ENCODE peak calls at places on chromosomes 6 and 20, in eight cellular contexts. One of them, this sample, is unnamed.

GRCh38 chr6:113695506-113695905 is 161.6 kb upstream of the MARCKS start:
- DNase-seq in fibroblast of villous mesenchyme: peak; percentile 97
- DNase-seq in A549: no peak
- DNase-seq in GM06990: no peak
- DNase-seq in type B pancreatic cell: no peak
- DNase-seq in GM13977: no peak
- DNase-seq in kidney epithelial cell: no peak
- DNase-seq in fibroblast of pulmonary artery: peak; percentile 87
- DNase-seq in this sample: no peak

GRCh38 chr20:436476-436875 is 25.9 kb downstream of the TBC1D20 start:
- DNase-seq in fibroblast of villous mesenchyme: no peak
- DNase-seq in A549: no peak
- DNase-seq in GM06990: no peak
- DNase-seq in type B pancreatic cell: no peak
- DNase-seq in GM13977: no peak
- DNase-seq in kidney epithelial cell: no peak
- DNase-seq in fibroblast of pulmonary artery: no peak
- DNase-seq in this sample: no peak

GRCh38 chr20:10837901-10838300 is 164.1 kb upstream of the JAG1 start:
- DNase-seq in fibroblast of villous mesenchyme: no peak
- DNase-seq in A549: no peak
- DNase-seq in GM06990: no peak
- DNase-seq in type B pancreatic cell: no peak
- DNase-seq in GM13977: no peak
- DNase-seq in kidney epithelial cell: no peak
- DNase-seq in fibroblast of pulmonary artery: no peak
- DNase-seq in this sample: no peak

GRCh38 chr6:151179321-151179720 is 60.4 kb upstream of the AKAP12 start:
- DNase-seq in fibroblast of villous mesenchyme: peak; percentile 68
- DNase-seq in A549: no peak
- DNase-seq in GM06990: no peak
- DNase-seq in type B pancreatic cell: no peak
- DNase-seq in GM13977: no peak
- DNase-seq in kidney epithelial cell: peak; percentile 48
- DNase-seq in fibroblast of pulmonary artery: peak; percentile 58
- DNase-seq in this sample: peak; percentile 13

GRCh38 chr20:51022803-51023616 is at the start of gene KCNG1:
- DNase-seq in fibroblast of villous mesenchyme: peak; percentile 72
- DNase-seq in A549: peak; percentile 93
- DNase-seq in GM06990: peak; percentile 24
- DNase-seq in type B pancreatic cell: peak; percentile 86
- DNase-seq in GM13977: peak; percentile 91
- DNase-seq in kidney epithelial cell: peak; percentile 2
- DNase-seq in fibroblast of pulmonary artery: peak; percentile 69
- DNase-seq in this sample: peak; percentile 96

GRCh38 chr20:60053125-60053812 is 95.0 kb downstream of the CDH26 start:
- DNase-seq in fibroblast of villous mesenchyme: peak; percentile 8
- DNase-seq in A549: no peak
- DNase-seq in GM06990: no peak
- DNase-seq in type B pancreatic cell: no peak
- DNase-seq in GM13977: no peak
- DNase-seq in kidney epithelial cell: no peak
- DNase-seq in fibroblast of pulmonary artery: no peak
- DNase-seq in this sample: no peak

GRCh38 chr6:44074383-44075136 is 52.7 kb downstream of the MRPL14 start:
- DNase-seq in fibroblast of villous mesenchyme: peak; percentile 88
- DNase-seq in A549: peak; percentile 73
- DNase-seq in GM06990: peak; percentile 78
- DNase-seq in type B pancreatic cell: no peak
- DNase-seq in GM13977: peak; percentile 91
- DNase-seq in kidney epithelial cell: no peak
- DNase-seq in fibroblast of pulmonary artery: peak; percentile 84
- DNase-seq in this sample: no peak

GRCh38 chr6:90478278-90478677 is 108.6 kb downstream of the MAP3K7 start:
- DNase-seq in fibroblast of villous mesenchyme: no peak
- DNase-seq in A549: no peak
- DNase-seq in GM06990: no peak
- DNase-seq in type B pancreatic cell: no peak
- DNase-seq in GM13977: no peak
- DNase-seq in kidney epithelial cell: no peak
- DNase-seq in fibroblast of pulmonary artery: no peak
- DNase-seq in this sample: no peak

GRCh38 chr6:150579611-150580010 is 20.1 kb upstream of the PLEKHG1 start:
- DNase-seq in fibroblast of villous mesenchyme: no peak
- DNase-seq in A549: no peak
- DNase-seq in GM06990: no peak
- DNase-seq in type B pancreatic cell: no peak
- DNase-seq in GM13977: no peak
- DNase-seq in kidney epithelial cell: no peak
- DNase-seq in fibroblast of pulmonary artery: no peak
- DNase-seq in this sample: no peak

GRCh38 chr6:145031962-145032361 is 703.4 kb downstream of the EPM2A start:
- DNase-seq in fibroblast of villous mesenchyme: no peak
- DNase-seq in A549: no peak
- DNase-seq in GM06990: no peak
- DNase-seq in type B pancreatic cell: no peak
- DNase-seq in GM13977: no peak
- DNase-seq in kidney epithelial cell: no peak
- DNase-seq in fibroblast of pulmonary artery: no peak
- DNase-seq in this sample: no peak

GRCh38 chr6:154995241-154996162 is at the start of gene TIAM2:
- DNase-seq in fibroblast of villous mesenchyme: peak; percentile 31
- DNase-seq in A549: peak; percentile 25
- DNase-seq in GM06990: peak; percentile 17
- DNase-seq in type B pancreatic cell: peak; percentile 76
- DNase-seq in GM13977: peak; percentile 64
- DNase-seq in kidney epithelial cell: no peak
- DNase-seq in fibroblast of pulmonary artery: no peak
- DNase-seq in this sample: peak; percentile 22

GRCh38 chr6:169619650-169620049 is 82.2 kb downstream of the WDR27 start:
- DNase-seq in fibroblast of villous mesenchyme: peak; percentile 59
- DNase-seq in A549: no peak
- DNase-seq in GM06990: no peak
- DNase-seq in type B pancreatic cell: no peak
- DNase-seq in GM13977: no peak
- DNase-seq in kidney epithelial cell: no peak
- DNase-seq in fibroblast of pulmonary artery: peak; percentile 26
- DNase-seq in this sample: no peak

GRCh38 chr20:47825011-47825762 is 39.9 kb upstream of the SULF2 start:
- DNase-seq in fibroblast of villous mesenchyme: no peak
- DNase-seq in A549: no peak
- DNase-seq in GM06990: no peak
- DNase-seq in type B pancreatic cell: no peak
- DNase-seq in GM13977: no peak
- DNase-seq in kidney epithelial cell: no peak
- DNase-seq in fibroblast of pulmonary artery: no peak
- DNase-seq in this sample: no peak

GRCh38 chr6:109672204-109672603 is 18.8 kb downstream of the AK9 start:
- DNase-seq in fibroblast of villous mesenchyme: peak; percentile 22
- DNase-seq in A549: no peak
- DNase-seq in GM06990: no peak
- DNase-seq in type B pancreatic cell: no peak
- DNase-seq in GM13977: no peak
- DNase-seq in kidney epithelial cell: no peak
- DNase-seq in fibroblast of pulmonary artery: peak; percentile 43
- DNase-seq in this sample: no peak

GRCh38 chr6:6856538-6857523 is 250.9 kb upstream of the RREB1 start:
- DNase-seq in fibroblast of villous mesenchyme: peak; percentile 41
- DNase-seq in A549: no peak
- DNase-seq in GM06990: peak; percentile 69
- DNase-seq in type B pancreatic cell: no peak
- DNase-seq in GM13977: peak; percentile 68
- DNase-seq in kidney epithelial cell: no peak
- DNase-seq in fibroblast of pulmonary artery: peak; percentile 49
- DNase-seq in this sample: peak; percentile 88

GRCh38 chr20:8414611-8415274 is 282.7 kb downstream of the PLCB1 start:
- DNase-seq in fibroblast of villous mesenchyme: peak; percentile 75
- DNase-seq in A549: no peak
- DNase-seq in GM06990: peak; percentile 40
- DNase-seq in type B pancreatic cell: no peak
- DNase-seq in GM13977: no peak
- DNase-seq in kidney epithelial cell: peak; percentile 73
- DNase-seq in fibroblast of pulmonary artery: peak; percentile 71
- DNase-seq in this sample: peak; percentile 64

GRCh38 chr20:2800590-2801458 is at the start of gene CPXM1:
- DNase-seq in fibroblast of villous mesenchyme: no peak
- DNase-seq in A549: no peak
- DNase-seq in GM06990: peak; percentile 54
- DNase-seq in type B pancreatic cell: peak; percentile 83
- DNase-seq in GM13977: peak; percentile 68
- DNase-seq in kidney epithelial cell: no peak
- DNase-seq in fibroblast of pulmonary artery: no peak
- DNase-seq in this sample: no peak

GRCh38 chr6:81608776-81609175 is 143.7 kb downstream of the TENT5A start:
- DNase-seq in fibroblast of villous mesenchyme: no peak
- DNase-seq in A549: no peak
- DNase-seq in GM06990: no peak
- DNase-seq in type B pancreatic cell: no peak
- DNase-seq in GM13977: no peak
- DNase-seq in kidney epithelial cell: no peak
- DNase-seq in fibroblast of pulmonary artery: peak; percentile 3
- DNase-seq in this sample: no peak

GRCh38 chr6:95636552-95637376 is 59.4 kb downstream of the MANEA start:
- DNase-seq in fibroblast of villous mesenchyme: no peak
- DNase-seq in A549: no peak
- DNase-seq in GM06990: no peak
- DNase-seq in type B pancreatic cell: no peak
- DNase-seq in GM13977: no peak
- DNase-seq in kidney epithelial cell: no peak
- DNase-seq in fibroblast of pulmonary artery: no peak
- DNase-seq in this sample: no peak

GRCh38 chr6:163415176-163415619 is 680 bp downstream of the QKI start:
- DNase-seq in fibroblast of villous mesenchyme: no peak
- DNase-seq in A549: no peak
- DNase-seq in GM06990: peak; percentile 43
- DNase-seq in type B pancreatic cell: no peak
- DNase-seq in GM13977: peak; percentile 65
- DNase-seq in kidney epithelial cell: no peak
- DNase-seq in fibroblast of pulmonary artery: no peak
- DNase-seq in this sample: no peak

GRCh38 chr6:131831392-131831791 is 23.6 kb downstream of the ENPP1 start:
- DNase-seq in fibroblast of villous mesenchyme: peak; percentile 80
- DNase-seq in A549: no peak
- DNase-seq in GM06990: no peak
- DNase-seq in type B pancreatic cell: no peak
- DNase-seq in GM13977: no peak
- DNase-seq in kidney epithelial cell: no peak
- DNase-seq in fibroblast of pulmonary artery: peak; percentile 37
- DNase-seq in this sample: no peak

DNA sequence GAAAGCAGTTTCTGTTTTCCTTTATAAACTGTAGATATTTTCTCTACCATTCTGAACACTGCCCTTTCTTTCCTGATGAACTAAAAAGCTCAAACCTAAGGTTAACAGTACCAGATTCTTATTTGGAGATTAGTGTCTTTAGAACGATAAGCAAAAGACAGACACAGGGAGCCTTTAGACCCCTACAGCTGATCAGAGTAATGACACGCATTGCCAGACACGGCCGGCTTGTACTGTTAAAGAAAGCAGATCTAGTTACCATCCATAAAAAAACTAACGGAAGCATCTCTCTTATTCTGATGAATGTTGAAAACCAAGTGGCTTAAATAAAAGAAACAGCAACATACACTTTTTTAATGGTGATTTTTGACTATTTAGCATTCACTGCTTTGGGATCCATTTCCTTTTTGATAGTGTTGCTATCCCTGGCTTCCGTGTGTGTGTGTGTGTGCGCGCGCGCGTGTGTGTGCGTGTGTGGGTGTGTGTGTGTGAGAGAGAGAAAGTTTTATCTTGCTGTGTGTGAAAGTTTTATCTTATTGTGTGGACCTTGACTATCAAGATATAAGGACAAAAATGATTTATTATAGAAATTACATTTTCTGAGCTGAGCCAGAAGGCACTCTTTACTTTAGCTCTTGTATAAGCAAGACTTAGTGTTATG is 95.6 kb upstream of the SLC35B3 start:
- DNase-seq in fibroblast of villous mesenchyme: no peak
- DNase-seq in A549: no peak
- DNase-seq in GM06990: no peak
- DNase-seq in type B pancreatic cell: no peak
- DNase-seq in GM13977: no peak
- DNase-seq in kidney epithelial cell: peak; percentile 5
- DNase-seq in fibroblast of pulmonary artery: peak; percentile 4
- DNase-seq in this sample: no peak
- TF ChIP-seq CTCF in fibroblast of villous mesenchyme: no peak
- TF ChIP-seq CTCF in A549: no peak
- TF ChIP-seq CTCF in GM06990: no peak
- TF ChIP-seq CTCF in type B pancreatic cell: peak; percentile 48
- TF ChIP-seq CTCF in GM13977: no peak
- TF ChIP-seq CTCF in kidney epithelial cell: peak; percentile 37
- TF ChIP-seq CTCF in fibroblast of pulmonary artery: no peak
- TF ChIP-seq CTCF in this sample: no peak

DNA sequence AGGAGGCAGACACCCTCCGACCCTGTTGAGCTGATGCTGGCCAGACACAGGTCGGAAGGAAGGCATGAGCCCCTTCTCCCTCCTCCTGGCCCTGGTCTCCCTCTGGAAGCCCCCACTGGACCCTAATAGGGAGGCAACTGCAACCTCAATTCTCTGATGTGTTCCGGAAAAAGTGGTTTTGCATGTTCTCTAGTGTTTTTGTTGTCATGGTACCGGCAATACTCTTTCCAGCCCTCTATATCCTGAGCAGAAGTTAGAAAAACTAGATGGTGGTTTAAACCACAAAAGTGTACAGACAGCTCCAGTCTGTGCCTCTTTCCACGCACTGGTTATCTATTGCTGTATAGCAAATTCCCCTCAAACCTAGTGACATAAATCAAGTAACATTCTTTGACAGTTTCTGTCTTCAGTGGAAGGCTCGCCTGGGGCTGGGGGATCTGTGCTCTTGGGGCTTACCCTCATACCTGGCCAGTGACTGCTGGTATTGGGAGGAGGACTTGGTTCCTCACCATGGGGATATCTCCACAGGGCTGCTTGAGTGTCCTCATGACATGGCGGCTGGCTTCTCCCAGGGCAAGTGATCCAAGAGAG is 37.0 kb downstream of the SYTL3 start:
- DNase-seq in fibroblast of villous mesenchyme: no peak
- DNase-seq in A549: no peak
- DNase-seq in GM06990: no peak
- DNase-seq in type B pancreatic cell: peak; percentile 25
- DNase-seq in GM13977: peak; percentile 58
- DNase-seq in kidney epithelial cell: no peak
- DNase-seq in fibroblast of pulmonary artery: no peak
- DNase-seq in this sample: no peak
- TF ChIP-seq CTCF in fibroblast of villous mesenchyme: no peak
- TF ChIP-seq CTCF in A549: no peak
- TF ChIP-seq CTCF in GM06990: no peak
- TF ChIP-seq CTCF in type B pancreatic cell: no peak
- TF ChIP-seq CTCF in GM13977: no peak
- TF ChIP-seq CTCF in kidney epithelial cell: no peak
- TF ChIP-seq CTCF in fibroblast of pulmonary artery: no peak
- TF ChIP-seq CTCF in this sample: no peak

GRCh38 chr6:128731249-128732165 is 151.4 kb upstream of the LAMA2 start:
- DNase-seq in fibroblast of villous mesenchyme: peak; percentile 63
- DNase-seq in A549: peak; percentile 8
- DNase-seq in GM06990: no peak
- DNase-seq in type B pancreatic cell: no peak
- DNase-seq in GM13977: no peak
- DNase-seq in kidney epithelial cell: no peak
- DNase-seq in fibroblast of pulmonary artery: peak; percentile 75
- DNase-seq in this sample: peak; percentile 48
- TF ChIP-seq CTCF in fibroblast of villous mesenchyme: peak; percentile 72
- TF ChIP-seq CTCF in A549: peak; percentile 60
- TF ChIP-seq CTCF in GM06990: peak; percentile 57
- TF ChIP-seq CTCF in type B pancreatic cell: peak; percentile 81
- TF ChIP-seq CTCF in GM13977: peak; percentile 33
- TF ChIP-seq CTCF in kidney epithelial cell: peak; percentile 75
- TF ChIP-seq CTCF in fibroblast of pulmonary artery: peak; percentile 63
- TF ChIP-seq CTCF in this sample: peak; percentile 78

GRCh38 chr20:15345287-15345686 is 1007.9 kb upstream of the FLRT3 start:
- DNase-seq in fibroblast of villous mesenchyme: no peak
- DNase-seq in A549: no peak
- DNase-seq in GM06990: no peak
- DNase-seq in type B pancreatic cell: no peak
- DNase-seq in GM13977: no peak
- DNase-seq in kidney epithelial cell: no peak
- DNase-seq in fibroblast of pulmonary artery: no peak
- DNase-seq in this sample: no peak
- TF ChIP-seq CTCF in fibroblast of villous mesenchyme: no peak
- TF ChIP-seq CTCF in A549: no peak
- TF ChIP-seq CTCF in GM06990: peak; percentile 4
- TF ChIP-seq CTCF in type B pancreatic cell: no peak
- TF ChIP-seq CTCF in GM13977: no peak
- TF ChIP-seq CTCF in kidney epithelial cell: no peak
- TF ChIP-seq CTCF in fibroblast of pulmonary artery: no peak
- TF ChIP-seq CTCF in this sample: no peak

This sample was measured in RWPE1.